ENCODE peak calls at places on chromosomes 12 and 14, in eight cellular contexts. B, J, G, D, C, T, F and Y are unnamed samples.

GRCh38 chr14:99672506-99673327 is 11.4 kb upstream of the CYP46A1 start:
- DNase-seq in J (peak), D (no peak), B (peak), G (no peak), C (no peak), T (no peak), F (no peak), Y (peak)

GRCh38 chr12:116687888-116688287 is 50.0 kb downstream of the SPRING1 start:
- DNase-seq in C (peak), F (peak), B (peak), G (peak), D (peak), T (no peak), J (peak), Y (peak)

GRCh38 chr12:70186436-70186835 is 56.8 kb upstream of the CNOT2 start:
- DNase-seq in D (no peak), G (no peak), F (no peak), C (no peak), T (no peak), B (no peak), J (no peak), Y (no peak)

GRCh38 chr14:75428230-75429104 is 645 bp downstream of the JDP2 start:
- DNase-seq in J (no peak), T (no peak), C (no peak), G (peak), F (no peak), D (peak), B (peak), Y (peak)

GRCh38 chr12:31874961-31875608 is 84.1 kb upstream of the RESF1 start:
- DNase-seq in D (no peak), J (peak), G (no peak), F (peak), C (peak), T (no peak), B (peak), Y (peak)

GRCh38 chr14:89428556-89429196 is 11.6 kb upstream of the FOXN3 start:
- DNase-seq in B (peak), J (no peak), T (no peak), D (no peak), F (peak), C (no peak), G (no peak), Y (no peak)

GRCh38 chr12:10153271-10154144 is 18.4 kb downstream of the OLR1 start:
- DNase-seq in J (no peak), D (peak), C (peak), T (no peak), F (peak), G (peak), B (peak), Y (peak)

GRCh38 chr12:50221228-50222008 is 54.2 kb upstream of the CERS5 start:
- DNase-seq in G (no peak), D (peak), J (no peak), F (peak), T (no peak), C (no peak), B (peak), Y (peak)

GRCh38 chr12:5433081-5433839 is 1.4 kb downstream of the NTF3 start:
- DNase-seq in B (no peak), J (no peak), C (no peak), D (peak), F (no peak), G (peak), T (no peak), Y (no peak)

GRCh38 chr12:14213542-14213941 is 151.9 kb upstream of the ATF7IP start:
- DNase-seq in B (no peak), C (no peak), G (no peak), J (no peak), D (no peak), F (no peak), T (no peak), Y (no peak)

GRCh38 chr12:121009744-121010143 is 6.5 kb downstream of the C12orf43 start:
- DNase-seq in B (peak), D (peak), J (no peak), T (no peak), G (peak), C (peak), F (peak), Y (peak)

GRCh38 chr12:119868992-119869391 is 8.1 kb downstream of the CIT start:
- DNase-seq in G (no peak), J (no peak), D (no peak), C (no peak), B (no peak), F (no peak), T (no peak), Y (no peak)

GRCh38 chr14:61537567-61538463 is 157.5 kb upstream of the HIF1A start:
- DNase-seq in F (peak), J (no peak), C (peak), B (peak), G (no peak), T (no peak), D (peak), Y (no peak)

GRCh38 chr14:98633380-98633779 is 638.6 kb downstream of the BCL11B start:
- DNase-seq in J (no peak), D (peak), T (no peak), C (no peak), G (no peak), F (no peak), B (no peak), Y (peak)

GRCh38 chr14:45641541-45641940 is 388.5 kb upstream of the MIS18BP1 start:
- DNase-seq in J (no peak), F (no peak), B (no peak), G (no peak), D (no peak), T (no peak), C (no peak), Y (no peak)

GRCh38 chr14:51578853-51579252 is 72.9 kb upstream of the FRMD6 start:
- DNase-seq in C (no peak), J (no peak), F (no peak), B (no peak), D (no peak), G (no peak), T (no peak), Y (no peak)

GRCh38 chr14:105927661-105928060 is 401.3 kb downstream of the TMEM121 start:
- DNase-seq in G (no peak), D (no peak), J (no peak), B (no peak), T (no peak), F (no peak), C (no peak), Y (no peak)

GRCh38 chr12:510071-510825 is 50.5 kb downstream of the B4GALNT3 start:
- DNase-seq in C (peak), F (peak), G (peak), B (no peak), D (peak), J (no peak), T (no peak), Y (no peak)

GRCh38 chr14:100048786-100049185 is 16.4 kb upstream of the EVL start:
- DNase-seq in G (no peak), C (no peak), J (no peak), D (no peak), F (no peak), T (no peak), B (no peak), Y (no peak)

GRCh38 chr14:53354331-53354730 is 201.2 kb upstream of the DDHD1 start:
- DNase-seq in C (no peak), J (no peak), G (no peak), B (no peak), F (no peak), T (no peak), D (no peak), Y (no peak)

GRCh38 chr12:56260380-56260779 is 2.2 kb upstream of the ANKRD52 start:
- DNase-seq in D (no peak), B (no peak), J (no peak), T (no peak), C (no peak), G (no peak), F (no peak), Y (no peak)

GRCh38 chr12:123387508-123388217 is 3.7 kb downstream of the KMT5A start:
- DNase-seq in C (no peak), D (no peak), B (no peak), F (no peak), J (no peak), G (no peak), T (no peak), Y (no peak)

GRCh38 chr14:104751539-104752337 is 1.2 kb upstream of the SIVA1 start:
- DNase-seq in G (no peak), F (no peak), T (no peak), J (peak), C (no peak), B (no peak), D (no peak), Y (no peak)

GRCh38 chr14:67358914-67359313 is 690 bp downstream of the ATP6V1D start:
- DNase-seq in J (no peak), C (peak), F (no peak), T (no peak), B (no peak), D (peak), G (no peak), Y (no peak)

GRCh38 chr12:5000658-5001390 is 42.9 kb upstream of the KCNA5 start:
- DNase-seq in J (no peak), T (no peak), B (no peak), D (no peak), C (no peak), F (no peak), G (no peak), Y (no peak)

GRCh38 chr12:109782322-109782695 is 50.9 kb downstream of the TRPV4 start:
- DNase-seq in T (no peak), B (no peak), F (no peak), G (no peak), J (no peak), D (no peak), C (no peak), Y (peak)

GRCh38 chr12:4587108-4587507 is 25.1 kb downstream of the DYRK4 start:
- DNase-seq in C (no peak), T (no peak), F (no peak), D (no peak), J (no peak), G (peak), B (no peak), Y (no peak)

GRCh38 chr12:52053570-52054209 is 2.4 kb downstream of the NR4A1 start:
- DNase-seq in F (no peak), D (peak), T (no peak), B (no peak), J (no peak), G (no peak), C (no peak), Y (no peak)

GRCh38 chr12:121513464-121514183 is 67.2 kb downstream of the KDM2B start:
- DNase-seq in F (peak), G (peak), T (no peak), J (no peak), B (peak), D (peak), C (peak), Y (peak)

GRCh38 chr14:34667007-34667406 is 37.1 kb upstream of the SNX6 start:
- DNase-seq in C (no peak), D (no peak), G (no peak), F (no peak), T (no peak), J (no peak), B (no peak), Y (no peak)

GRCh38 chr14:57008534-57008933 is 198.3 kb upstream of the OTX2 start:
- DNase-seq in B (no peak), G (no peak), F (no peak), J (no peak), D (no peak), T (no peak), C (no peak), Y (no peak)

GRCh38 chr14:49297102-49297501 is 289.1 kb downstream of the RPS29 start:
- DNase-seq in B (no peak), G (no peak), J (no peak), D (no peak), T (no peak), F (no peak), C (no peak), Y (no peak)

GRCh38 chr14:22599349-22599748 is 1.2 kb downstream of the ABHD4 start:
- DNase-seq in B (no peak), J (no peak), F (no peak), G (no peak), D (no peak), T (no peak), C (no peak), Y (no peak)

GRCh38 chr14:38255673-38256357 is at the start of gene CLEC14A:
- DNase-seq in G (peak), C (no peak), D (peak), F (no peak), T (no peak), B (no peak), J (no peak), Y (no peak)